ENCODE peak calls at places on chromosomes 1 and 21, in eight cellular contexts. One of them, this sample, is unnamed.

GRCh38 chr1:67316180-67316902 is 8.7 kb downstream of the IL12RB2 start:
- DNase-seq in activated naive CD4-positive, alpha-beta T cell: no peak
- DNase-seq in globus pallidus: no peak
- DNase-seq in kidney epithelial cell: no peak
- DNase-seq in uterus: no peak
- DNase-seq in hippocampal formation: no peak
- DNase-seq in COLO829: no peak
- DNase-seq in Ammon's horn: no peak
- DNase-seq in this sample: no peak

GRCh38 chr1:6801199-6801598 is 15.9 kb downstream of the CAMTA1 start:
- DNase-seq in kidney epithelial cell: no peak
- DNase-seq in hippocampal formation: no peak
- DNase-seq in activated naive CD4-positive, alpha-beta T cell: no peak
- DNase-seq in uterus: no peak
- DNase-seq in Ammon's horn: no peak
- DNase-seq in globus pallidus: no peak
- DNase-seq in COLO829: no peak
- DNase-seq in this sample: no peak

GRCh38 chr1:224160171-224160682 is 22.8 kb upstream of the DEGS1 start:
- DNase-seq in COLO829: no peak
- DNase-seq in globus pallidus: no peak
- DNase-seq in activated naive CD4-positive, alpha-beta T cell: no peak
- DNase-seq in kidney epithelial cell: no peak
- DNase-seq in uterus: no peak
- DNase-seq in Ammon's horn: no peak
- DNase-seq in hippocampal formation: no peak
- DNase-seq in this sample: no peak

GRCh38 chr1:210726621-210727020 is 397.9 kb downstream of the HHAT start:
- DNase-seq in globus pallidus: peak; percentile 15
- DNase-seq in activated naive CD4-positive, alpha-beta T cell: no peak
- DNase-seq in uterus: no peak
- DNase-seq in kidney epithelial cell: no peak
- DNase-seq in hippocampal formation: no peak
- DNase-seq in COLO829: peak; percentile 22
- DNase-seq in Ammon's horn: peak; percentile 24
- DNase-seq in this sample: no peak

GRCh38 chr1:209808059-209808494 is 2.1 kb upstream of the IRF6 start:
- DNase-seq in Ammon's horn: no peak
- DNase-seq in uterus: no peak
- DNase-seq in hippocampal formation: no peak
- DNase-seq in COLO829: peak; percentile 84
- DNase-seq in kidney epithelial cell: peak; percentile 90
- DNase-seq in activated naive CD4-positive, alpha-beta T cell: no peak
- DNase-seq in globus pallidus: no peak
- DNase-seq in this sample: peak; percentile 70

GRCh38 chr1:166507347-166507746 is 331.9 kb upstream of the POGK start:
- DNase-seq in activated naive CD4-positive, alpha-beta T cell: no peak
- DNase-seq in hippocampal formation: no peak
- DNase-seq in globus pallidus: no peak
- DNase-seq in kidney epithelial cell: no peak
- DNase-seq in uterus: no peak
- DNase-seq in Ammon's horn: no peak
- DNase-seq in COLO829: no peak
- DNase-seq in this sample: no peak

GRCh38 chr1:20785907-20786309 is 1.2 kb downstream of the HP1BP3 start:
- DNase-seq in COLO829: no peak
- DNase-seq in globus pallidus: no peak
- DNase-seq in activated naive CD4-positive, alpha-beta T cell: no peak
- DNase-seq in uterus: no peak
- DNase-seq in hippocampal formation: no peak
- DNase-seq in kidney epithelial cell: no peak
- DNase-seq in Ammon's horn: no peak
- DNase-seq in this sample: no peak

GRCh38 chr1:29629401-29629800 is 393.1 kb downstream of the PTPRU start:
- DNase-seq in activated naive CD4-positive, alpha-beta T cell: no peak
- DNase-seq in COLO829: no peak
- DNase-seq in kidney epithelial cell: no peak
- DNase-seq in globus pallidus: no peak
- DNase-seq in Ammon's horn: no peak
- DNase-seq in uterus: no peak
- DNase-seq in hippocampal formation: no peak
- DNase-seq in this sample: no peak

GRCh38 chr1:20061866-20062265 is 8.1 kb upstream of the PLA2G5 start:
- DNase-seq in COLO829: no peak
- DNase-seq in hippocampal formation: no peak
- DNase-seq in globus pallidus: no peak
- DNase-seq in Ammon's horn: no peak
- DNase-seq in activated naive CD4-positive, alpha-beta T cell: no peak
- DNase-seq in uterus: no peak
- DNase-seq in kidney epithelial cell: no peak
- DNase-seq in this sample: no peak

GRCh38 chr21:36889401-36889800 is 77.1 kb downstream of the HLCS start:
- DNase-seq in hippocampal formation: no peak
- DNase-seq in activated naive CD4-positive, alpha-beta T cell: no peak
- DNase-seq in globus pallidus: no peak
- DNase-seq in Ammon's horn: no peak
- DNase-seq in uterus: no peak
- DNase-seq in kidney epithelial cell: no peak
- DNase-seq in COLO829: no peak
- DNase-seq in this sample: no peak

GRCh38 chr1:47432071-47433036 is 5.5 kb upstream of the FOXD2 start:
- DNase-seq in COLO829: peak; percentile 74
- DNase-seq in uterus: peak; percentile 49
- DNase-seq in hippocampal formation: peak; percentile 44
- DNase-seq in kidney epithelial cell: no peak
- DNase-seq in globus pallidus: peak; percentile 66
- DNase-seq in activated naive CD4-positive, alpha-beta T cell: peak; percentile 24
- DNase-seq in Ammon's horn: peak; percentile 83
- DNase-seq in this sample: peak; percentile 61

GRCh38 chr1:209368864-209369598 is 214.5 kb upstream of the CAMK1G start:
- DNase-seq in uterus: peak; percentile 88
- DNase-seq in kidney epithelial cell: peak; percentile 45
- DNase-seq in COLO829: no peak
- DNase-seq in Ammon's horn: peak; percentile 64
- DNase-seq in activated naive CD4-positive, alpha-beta T cell: no peak
- DNase-seq in hippocampal formation: peak; percentile 55
- DNase-seq in globus pallidus: no peak
- DNase-seq in this sample: peak; percentile 13

GRCh38 chr1:208209286-208209685 is 34.9 kb downstream of the PLXNA2 start:
- DNase-seq in COLO829: no peak
- DNase-seq in kidney epithelial cell: no peak
- DNase-seq in uterus: no peak
- DNase-seq in Ammon's horn: no peak
- DNase-seq in hippocampal formation: no peak
- DNase-seq in activated naive CD4-positive, alpha-beta T cell: no peak
- DNase-seq in globus pallidus: no peak
- DNase-seq in this sample: no peak

GRCh38 chr1:209926045-209926444 is 12.0 kb upstream of the SYT14 start:
- DNase-seq in Ammon's horn: peak; percentile 66
- DNase-seq in activated naive CD4-positive, alpha-beta T cell: no peak
- DNase-seq in hippocampal formation: no peak
- DNase-seq in COLO829: peak; percentile 91
- DNase-seq in uterus: no peak
- DNase-seq in globus pallidus: no peak
- DNase-seq in kidney epithelial cell: peak; percentile 44
- DNase-seq in this sample: no peak

GRCh38 chr1:30957560-30958222 is 49.1 kb upstream of the SDC3 start:
- DNase-seq in uterus: no peak
- DNase-seq in kidney epithelial cell: no peak
- DNase-seq in COLO829: no peak
- DNase-seq in activated naive CD4-positive, alpha-beta T cell: no peak
- DNase-seq in globus pallidus: no peak
- DNase-seq in hippocampal formation: no peak
- DNase-seq in Ammon's horn: no peak
- DNase-seq in this sample: no peak

GRCh38 chr1:61084560-61084991 is 2.2 kb downstream of the NFIA start:
- DNase-seq in hippocampal formation: no peak
- DNase-seq in activated naive CD4-positive, alpha-beta T cell: no peak
- DNase-seq in globus pallidus: peak; percentile 50
- DNase-seq in uterus: no peak
- DNase-seq in Ammon's horn: no peak
- DNase-seq in kidney epithelial cell: no peak
- DNase-seq in COLO829: no peak
- DNase-seq in this sample: no peak

GRCh38 chr1:10642403-10643080 is 153.9 kb downstream of the CASZ1 start:
- DNase-seq in uterus: no peak
- DNase-seq in hippocampal formation: no peak
- DNase-seq in COLO829: no peak
- DNase-seq in kidney epithelial cell: no peak
- DNase-seq in Ammon's horn: no peak
- DNase-seq in globus pallidus: no peak
- DNase-seq in activated naive CD4-positive, alpha-beta T cell: no peak
- DNase-seq in this sample: no peak

GRCh38 chr1:8422439-8423133 is 104.7 kb downstream of the SLC45A1 start:
- DNase-seq in kidney epithelial cell: no peak
- DNase-seq in uterus: peak; percentile 53
- DNase-seq in hippocampal formation: peak; percentile 38
- DNase-seq in Ammon's horn: no peak
- DNase-seq in activated naive CD4-positive, alpha-beta T cell: no peak
- DNase-seq in globus pallidus: peak; percentile 43
- DNase-seq in COLO829: peak; percentile 63
- DNase-seq in this sample: no peak

GRCh38 chr1:100955322-100955721 is 59.4 kb downstream of the SLC30A7 start:
- DNase-seq in uterus: no peak
- DNase-seq in COLO829: peak; percentile 0
- DNase-seq in Ammon's horn: no peak
- DNase-seq in activated naive CD4-positive, alpha-beta T cell: no peak
- DNase-seq in kidney epithelial cell: no peak
- DNase-seq in hippocampal formation: no peak
- DNase-seq in globus pallidus: no peak
- DNase-seq in this sample: no peak

GRCh38 chr1:2215329-2215728 is 12.8 kb upstream of the SKI start:
- DNase-seq in uterus: peak; percentile 30
- DNase-seq in kidney epithelial cell: no peak
- DNase-seq in COLO829: no peak
- DNase-seq in activated naive CD4-positive, alpha-beta T cell: no peak
- DNase-seq in globus pallidus: no peak
- DNase-seq in hippocampal formation: no peak
- DNase-seq in Ammon's horn: no peak
- DNase-seq in this sample: no peak

GRCh38 chr1:47313915-47314664 is at the start of gene STIL:
- DNase-seq in kidney epithelial cell: peak; percentile 99
- DNase-seq in COLO829: peak; percentile 97
- DNase-seq in hippocampal formation: peak; percentile 96
- DNase-seq in Ammon's horn: peak; percentile 99
- DNase-seq in globus pallidus: peak; percentile 97
- DNase-seq in activated naive CD4-positive, alpha-beta T cell: peak; percentile 90
- DNase-seq in uterus: peak; percentile 98
- DNase-seq in this sample: peak; percentile 99

GRCh38 chr1:174858301-174858700 is 141.4 kb upstream of the CACYBP start:
- DNase-seq in uterus: no peak
- DNase-seq in globus pallidus: no peak
- DNase-seq in Ammon's horn: no peak
- DNase-seq in COLO829: no peak
- DNase-seq in kidney epithelial cell: no peak
- DNase-seq in hippocampal formation: no peak
- DNase-seq in activated naive CD4-positive, alpha-beta T cell: no peak
- DNase-seq in this sample: no peak

GRCh38 chr1:211610779-211611556 is 32.0 kb upstream of the SLC30A1 start:
- DNase-seq in Ammon's horn: peak; percentile 76
- DNase-seq in activated naive CD4-positive, alpha-beta T cell: no peak
- DNase-seq in hippocampal formation: peak; percentile 69
- DNase-seq in kidney epithelial cell: no peak
- DNase-seq in COLO829: no peak
- DNase-seq in uterus: peak; percentile 54
- DNase-seq in globus pallidus: no peak
- DNase-seq in this sample: peak; percentile 24

GRCh38 chr1:97806996-97807395 is 113.8 kb downstream of the DPYD start:
- DNase-seq in kidney epithelial cell: no peak
- DNase-seq in uterus: no peak
- DNase-seq in globus pallidus: no peak
- DNase-seq in Ammon's horn: no peak
- DNase-seq in COLO829: no peak
- DNase-seq in hippocampal formation: no peak
- DNase-seq in activated naive CD4-positive, alpha-beta T cell: no peak
- DNase-seq in this sample: no peak

GRCh38 chr1:225654688-225655508 is 2.0 kb upstream of the ENAH start:
- DNase-seq in hippocampal formation: no peak
- DNase-seq in uterus: no peak
- DNase-seq in kidney epithelial cell: no peak
- DNase-seq in COLO829: no peak
- DNase-seq in globus pallidus: no peak
- DNase-seq in activated naive CD4-positive, alpha-beta T cell: no peak
- DNase-seq in Ammon's horn: no peak
- DNase-seq in this sample: no peak

GRCh38 chr1:226002667-226003501 is 3.7 kb upstream of the SDE2 start:
- DNase-seq in globus pallidus: peak; percentile 46
- DNase-seq in uterus: peak; percentile 66
- DNase-seq in hippocampal formation: no peak
- DNase-seq in kidney epithelial cell: no peak
- DNase-seq in activated naive CD4-positive, alpha-beta T cell: no peak
- DNase-seq in Ammon's horn: peak; percentile 54
- DNase-seq in COLO829: no peak
- DNase-seq in this sample: peak; percentile 60

GRCh38 chr1:110563089-110563488 is 43.1 kb downstream of the KCNA2 start:
- DNase-seq in globus pallidus: no peak
- DNase-seq in Ammon's horn: no peak
- DNase-seq in activated naive CD4-positive, alpha-beta T cell: no peak
- DNase-seq in COLO829: no peak
- DNase-seq in hippocampal formation: no peak
- DNase-seq in uterus: no peak
- DNase-seq in kidney epithelial cell: no peak
- DNase-seq in this sample: no peak

GRCh38 chr1:21638531-21639341 is 30.4 kb downstream of the RAP1GAP start:
- DNase-seq in Ammon's horn: no peak
- DNase-seq in uterus: no peak
- DNase-seq in globus pallidus: no peak
- DNase-seq in COLO829: no peak
- DNase-seq in hippocampal formation: no peak
- DNase-seq in activated naive CD4-positive, alpha-beta T cell: no peak
- DNase-seq in kidney epithelial cell: peak; percentile 88
- DNase-seq in this sample: peak; percentile 79

GRCh38 chr1:180262628-180263488 is 32.8 kb downstream of the LHX4 start:
- DNase-seq in activated naive CD4-positive, alpha-beta T cell: no peak
- DNase-seq in hippocampal formation: no peak
- DNase-seq in Ammon's horn: no peak
- DNase-seq in uterus: no peak
- DNase-seq in globus pallidus: no peak
- DNase-seq in kidney epithelial cell: no peak
- DNase-seq in COLO829: no peak
- DNase-seq in this sample: no peak

GRCh38 chr1:226132731-226133503 is 53.6 kb downstream of the ACBD3 start:
- DNase-seq in Ammon's horn: no peak
- DNase-seq in globus pallidus: no peak
- DNase-seq in hippocampal formation: no peak
- DNase-seq in kidney epithelial cell: no peak
- DNase-seq in activated naive CD4-positive, alpha-beta T cell: no peak
- DNase-seq in uterus: no peak
- DNase-seq in COLO829: no peak
- DNase-seq in this sample: no peak

GRCh38 chr1:45243476-45244343 is 37.3 kb upstream of the ZSWIM5 start:
- DNase-seq in uterus: no peak
- DNase-seq in kidney epithelial cell: no peak
- DNase-seq in globus pallidus: no peak
- DNase-seq in activated naive CD4-positive, alpha-beta T cell: no peak
- DNase-seq in COLO829: no peak
- DNase-seq in hippocampal formation: no peak
- DNase-seq in Ammon's horn: no peak
- DNase-seq in this sample: no peak

GRCh38 chr1:110585426-110585825 is 20.7 kb downstream of the KCNA2 start:
- DNase-seq in uterus: no peak
- DNase-seq in globus pallidus: no peak
- DNase-seq in hippocampal formation: no peak
- DNase-seq in Ammon's horn: no peak
- DNase-seq in activated naive CD4-positive, alpha-beta T cell: no peak
- DNase-seq in COLO829: no peak
- DNase-seq in kidney epithelial cell: no peak
- DNase-seq in this sample: no peak

GRCh38 chr21:31335957-31336738 is 7.9 kb downstream of the TIAM1 start:
- DNase-seq in activated naive CD4-positive, alpha-beta T cell: no peak
- DNase-seq in Ammon's horn: peak; percentile 87
- DNase-seq in uterus: no peak
- DNase-seq in kidney epithelial cell: no peak
- DNase-seq in globus pallidus: peak; percentile 80
- DNase-seq in hippocampal formation: peak; percentile 69
- DNase-seq in COLO829: peak; percentile 70
- DNase-seq in this sample: no peak